ENCODE peak calls at places on chromosomes 5 and 9, in four cellular contexts. F is cardiac muscle cell, E is fibroblast of pulmonary artery, C is heart right ventricle. N is an unnamed sample.

GRCh38 chr9:94014066-94014654 is 59.0 kb upstream of the BARX1 start:
- DNase-seq in F (peak), C (no peak), E (peak), N (peak)

GRCh38 chr9:61665829-61666228 is 476.0 kb downstream of the SPATA31A7 start:
- DNase-seq in E (no peak), F (no peak), C (no peak), N (no peak)

GRCh38 chr5:61228229-61228628 is 66.0 kb upstream of the SMIM15 start:
- DNase-seq in F (peak), E (no peak), C (no peak), N (no peak)

GRCh38 chr5:154997746-154998145 is 15.8 kb upstream of the KIF4B start:
- DNase-seq in E (peak), C (no peak), F (peak), N (peak)

GRCh38 chr9:123615381-123615780 is 259.4 kb downstream of the CRB2 start:
- DNase-seq in C (no peak), F (no peak), E (no peak), N (no peak)

GRCh38 chr5:151662805-151663204 is 23.9 kb downstream of the SPARC start:
- DNase-seq in F (no peak), C (no peak), E (no peak), N (no peak)

GRCh38 chr5:134091626-134092121 is 22.8 kb upstream of the TCF7 start:
- DNase-seq in C (no peak), F (no peak), E (no peak), N (no peak)

GRCh38 chr9:109411069-109411761 is 86.9 kb downstream of the PTPN3 start:
- DNase-seq in C (no peak), F (no peak), E (no peak), N (no peak)

GRCh38 chr9:126754436-126755324 is 50.2 kb upstream of the ZBTB43 start:
- DNase-seq in C (no peak), F (no peak), E (no peak), N (no peak)

GRCh38 chr9:114366334-114367128 is 21.3 kb downstream of the AKNA start:
- DNase-seq in E (peak), F (peak), C (no peak), N (peak)

DNA sequence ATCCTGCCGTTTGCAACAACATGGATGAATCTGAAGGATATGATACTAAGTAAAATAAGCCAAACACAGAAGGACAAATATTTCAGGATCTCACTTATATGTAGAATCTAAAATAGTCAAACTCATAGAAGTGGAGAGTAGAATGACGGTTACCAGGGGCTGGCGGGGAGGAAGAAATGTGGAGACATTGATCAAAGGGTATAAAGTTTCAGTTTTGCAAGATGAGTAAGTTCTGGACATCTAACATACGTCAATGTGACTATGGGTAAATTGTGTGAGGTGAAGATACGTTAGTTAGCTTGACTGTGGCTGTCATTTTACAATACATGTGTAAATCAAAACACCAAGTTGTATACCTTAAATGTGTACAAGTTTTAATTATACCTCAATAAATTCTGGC is 200.3 kb downstream of the SNX18 start:
- DNase-seq in E (no peak), F (no peak), C (no peak), N (no peak)
- TF ChIP-seq CTCF in E (no peak), F (no peak), C (no peak), N (no peak)

GRCh38 chr5:80495891-80496290 is 8.0 kb downstream of the FAM151B start:
- DNase-seq in C (no peak), E (no peak), F (no peak), N (no peak)
- H3K4me3 ChIP-seq in C (no peak), E (no peak), F (no peak), N (no peak)

DNA sequence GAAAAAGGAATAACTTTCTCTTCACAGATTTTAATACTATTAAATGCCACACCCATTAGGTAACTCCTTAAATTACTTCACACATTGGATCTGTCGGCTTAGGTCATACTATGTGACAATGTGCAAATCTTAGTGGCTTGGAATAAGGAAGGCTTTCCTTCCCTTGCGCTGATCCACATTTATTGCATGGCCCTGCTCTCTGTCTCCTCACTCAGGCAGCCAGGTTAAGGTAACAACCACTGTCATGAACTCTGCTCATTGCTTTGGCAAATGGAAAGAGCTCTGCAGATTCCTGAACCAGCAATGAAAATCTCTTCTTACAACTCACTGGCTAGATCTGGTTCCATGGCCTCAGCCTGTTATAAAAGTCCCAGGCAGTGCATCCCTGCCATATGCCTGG is 121.9 kb upstream of the NFIB start:
- DNase-seq in C (no peak), F (no peak), E (no peak), N (no peak)
- TF ChIP-seq CTCF in C (no peak), F (no peak), E (no peak), N (no peak)

DNA sequence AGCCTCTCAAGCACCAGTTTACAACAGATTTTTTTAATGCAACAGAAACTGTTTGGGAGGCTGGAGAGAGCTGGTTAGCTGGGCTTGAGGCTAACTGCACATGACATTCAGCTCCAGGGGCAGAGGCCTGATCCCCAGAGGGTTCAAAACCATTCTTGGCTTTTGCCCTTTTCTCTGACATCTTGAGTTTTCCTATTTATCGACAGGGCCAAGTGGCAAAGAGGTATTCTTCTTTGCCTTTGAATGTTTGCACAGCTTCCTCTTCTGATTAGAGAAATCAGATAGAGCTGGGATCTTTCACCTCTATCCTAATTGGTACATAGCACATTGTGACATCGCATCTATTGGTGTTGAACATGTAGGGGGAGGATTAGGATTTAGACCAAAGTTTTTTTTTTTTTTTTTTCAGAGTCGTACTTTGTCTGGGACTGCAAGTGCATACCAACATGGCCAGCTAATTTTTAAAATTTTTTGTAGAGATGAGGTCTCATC is 143.7 kb downstream of the ACTBL2 start:
- DNase-seq in C (no peak), F (no peak), E (no peak), N (no peak)
- H3K4me3 ChIP-seq in C (no peak), F (no peak), E (no peak), N (no peak)

GRCh38 chr5:75931175-75931574 is 152.0 kb upstream of the SV2C start:
- DNase-seq in C (no peak), F (no peak), E (no peak), N (no peak)

GRCh38 chr5:75933489-75933888 is 149.7 kb upstream of the SV2C start:
- DNase-seq in F (no peak), C (no peak), E (no peak), N (peak)

GRCh38 chr5:75928992-75929391 is 154.2 kb upstream of the SV2C start:
- DNase-seq in C (no peak), F (no peak), E (no peak), N (no peak)
- TF ChIP-seq CTCF in C (no peak), F (no peak), E (no peak), N (no peak)

DNA sequence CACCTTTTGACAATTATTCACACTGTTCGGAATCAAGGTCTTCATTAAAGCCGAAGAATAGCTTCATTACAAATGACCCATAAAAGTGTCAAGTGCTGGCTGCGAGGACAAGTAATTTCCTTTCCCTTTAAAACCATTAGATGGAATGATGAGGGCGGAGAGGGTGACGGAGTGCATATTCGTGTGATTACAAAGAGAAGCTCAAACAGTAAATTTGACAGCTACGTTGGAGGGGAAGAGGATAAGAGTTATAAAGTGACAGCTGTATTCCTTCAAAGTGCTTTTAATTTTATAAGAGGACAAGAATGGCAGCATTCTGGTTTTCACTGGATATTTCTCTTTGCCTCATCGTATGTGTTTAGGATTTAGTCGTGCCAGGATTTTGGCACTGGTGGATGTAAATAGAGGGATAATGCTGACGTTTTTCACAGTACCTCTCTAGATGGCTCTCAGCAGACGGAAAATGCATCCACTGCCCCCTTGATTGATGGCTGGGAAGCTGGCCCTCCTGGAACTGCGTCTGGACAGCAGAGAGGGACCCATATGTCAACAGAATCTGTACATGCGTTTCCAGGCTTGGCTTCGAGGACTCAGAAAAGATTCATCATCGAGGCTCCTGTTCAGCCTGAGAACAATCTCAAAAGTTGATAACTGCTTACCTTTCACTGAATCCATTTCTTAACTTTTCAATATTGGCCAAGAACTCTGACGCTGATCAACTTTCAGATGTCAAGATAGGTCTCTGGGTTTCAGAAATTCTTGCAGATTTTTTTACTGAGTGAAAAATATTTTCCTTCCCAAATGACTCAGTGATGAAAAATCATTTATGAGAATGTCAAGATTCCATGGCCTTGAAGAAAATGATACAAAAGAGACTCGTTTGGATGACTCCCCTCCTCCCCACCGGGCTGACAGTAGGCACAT is 50.4 kb upstream of the IRX2 start:
- DNase-seq in C (no peak), E (no peak), F (no peak), N (peak)
- H3K4me3 ChIP-seq in C (no peak), E (no peak), F (no peak), N (no peak)

GRCh38 chr9:96448546-96449170 is 1.3 kb upstream of the HABP4 start:
- DNase-seq in F (no peak), C (no peak), E (no peak), N (no peak)

GRCh38 chr9:96450613-96451544 is 910 bp downstream of the HABP4 start:
- DNase-seq in F (no peak), C (peak), E (peak), N (peak)

GRCh38 chr9:96449522-96449843 is 486 bp upstream of the HABP4 start:
- DNase-seq in C (no peak), F (no peak), E (no peak), N (no peak)

GRCh38 chr9:96447406-96447805 is 2.6 kb upstream of the HABP4 start:
- DNase-seq in C (no peak), E (no peak), F (no peak), N (no peak)

DNA sequence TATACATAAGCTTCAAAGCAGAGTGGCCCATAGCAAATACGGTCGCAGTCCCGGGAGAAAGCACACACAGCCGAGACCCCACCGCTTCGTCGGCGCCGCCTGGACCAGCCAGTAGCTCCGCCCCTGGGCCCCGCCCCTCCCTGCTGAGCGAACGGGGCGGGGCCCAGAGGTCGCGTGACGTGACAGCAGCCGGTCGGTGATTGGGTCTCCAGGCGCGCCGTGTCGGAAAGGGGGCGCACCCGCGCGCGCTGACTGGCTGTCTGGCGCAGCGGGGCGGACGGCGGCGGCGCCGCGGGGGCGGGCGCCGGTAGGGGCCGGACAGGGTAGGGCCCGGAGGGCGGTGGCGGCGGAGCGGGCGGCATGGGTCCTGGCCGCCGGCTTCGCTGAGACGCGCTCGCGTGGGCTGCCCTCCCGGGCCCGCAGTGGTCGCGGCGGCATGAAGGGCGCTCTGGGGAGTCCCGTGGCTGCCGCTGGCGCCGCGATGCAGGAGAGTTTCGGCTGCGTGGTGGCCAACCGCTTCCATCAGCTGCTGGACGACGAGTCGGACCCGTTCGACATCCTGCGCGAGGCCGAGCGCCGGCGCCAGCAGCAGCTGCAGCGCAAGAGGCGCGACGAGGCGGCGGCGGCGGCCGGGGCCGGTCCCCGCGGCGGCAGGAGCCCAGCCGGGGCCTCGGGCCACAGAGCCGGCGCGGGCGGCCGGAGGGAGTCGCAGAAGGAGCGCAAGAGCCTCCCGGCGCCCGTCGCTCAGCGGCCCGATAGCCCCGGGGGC is at the start of gene HABP4:
- DNase-seq in E (peak), C (peak), F (peak), N (peak)
- TF ChIP-seq CTCF in E (no peak), C (no peak), F (no peak), N (no peak)

GRCh38 chr9:69168709-69169217 is 5.3 kb upstream of the TJP2 start:
- DNase-seq in C (no peak), E (peak), F (peak), N (peak)
- H3K4me3 ChIP-seq in C (no peak), E (no peak), F (no peak), N (no peak)

GRCh38 chr5:21654-22233 is 70.2 kb upstream of the PLEKHG4B start:
- DNase-seq in F (peak), C (no peak), E (peak), N (no peak)
- TF ChIP-seq CTCF in F (peak), C (peak), E (peak), N (peak)

DNA sequence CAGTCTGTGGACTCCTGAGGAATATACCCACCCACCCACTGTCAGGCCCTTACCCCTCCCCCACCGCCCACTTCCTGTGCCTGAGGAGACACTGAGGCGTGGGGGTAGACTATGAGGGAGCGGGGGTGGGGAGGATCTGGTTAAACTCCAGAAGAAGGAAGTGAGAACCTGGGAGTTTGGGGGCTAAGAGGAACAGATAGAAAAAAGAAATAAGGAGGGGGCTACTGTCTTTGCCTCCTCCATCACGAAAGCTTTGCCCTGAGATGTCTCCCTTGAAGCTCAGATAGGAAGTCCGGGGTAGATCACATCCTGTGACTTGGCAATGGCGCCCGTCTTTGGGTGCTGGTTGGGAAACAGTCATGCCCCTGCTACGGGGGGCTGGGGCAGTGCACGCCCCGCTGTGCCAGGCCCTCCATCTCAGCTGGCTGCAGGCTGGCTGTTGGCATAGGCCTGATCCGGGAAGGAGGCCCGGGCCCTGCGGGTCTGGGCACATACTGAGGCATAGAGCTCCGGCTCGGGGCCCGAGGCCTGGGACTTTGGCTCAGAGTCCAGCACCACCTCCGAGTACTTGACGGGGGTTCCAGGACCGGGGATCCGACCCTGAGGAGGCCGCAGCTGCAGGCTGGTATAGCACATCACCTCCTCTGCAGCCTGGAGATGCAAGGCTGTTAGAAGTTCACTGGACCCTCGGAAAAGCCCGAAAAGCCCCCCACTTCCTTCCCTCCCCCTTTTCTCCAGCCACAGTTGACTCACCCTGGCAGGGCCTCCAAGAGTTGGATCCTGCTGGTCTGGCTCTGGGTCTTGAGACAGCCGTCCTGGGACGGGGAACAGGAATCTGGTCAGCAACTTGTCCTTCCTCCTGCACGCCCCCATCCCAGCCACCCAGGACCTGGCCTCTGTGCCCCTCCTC is 1.0 kb downstream of the SIT1 start:
- DNase-seq in F (peak), E (peak), C (no peak), N (no peak)
- H3K4me3 ChIP-seq in F (no peak), E (no peak), C (no peak), N (no peak)

N was measured in epithelial cell of esophagus.